ENCODE peak calls at places on chromosomes 13 and 19, in four cellular contexts. Q, U, C and R are unnamed samples.

GRCh38 chr19:31015778-31016177 is 333.5 kb downstream of the TSHZ3 start:
- DNase-seq in Q (no peak), U (no peak), C (no peak), R (no peak)

GRCh38 chr13:113652404-113653263 is 5.4 kb downstream of the ATP4B start:
- DNase-seq in Q (no peak), U (no peak), C (no peak), R (no peak)

GRCh38 chr13:19059016-19059780 is 122.4 kb downstream of the TUBA3C start:
- DNase-seq in Q (no peak), U (no peak), C (no peak), R (no peak)

GRCh38 chr13:29583073-29583785 is 12.3 kb downstream of the SLC7A1 start:
- DNase-seq in Q (no peak), U (no peak), C (peak), R (no peak)

GRCh38 chr13:39597828-39598227 is 5.2 kb downstream of the LHFPL6 start:
- DNase-seq in Q (no peak), U (peak), C (no peak), R (peak)

GRCh38 chr19:1453525-1454371 is 3.8 kb downstream of the APC2 start:
- DNase-seq in Q (peak), U (no peak), C (no peak), R (no peak)

GRCh38 chr19:54430306-54431254 is 15.3 kb downstream of the TTYH1 start:
- DNase-seq in Q (peak), U (peak), C (peak), R (peak)

GRCh38 chr13:100673831-100674362 is 698 bp downstream of the TMTC4 start:
- DNase-seq in Q (peak), U (peak), C (peak), R (no peak)

GRCh38 chr19:4055209-4055552 is 11.5 kb downstream of the ZBTB7A start:
- DNase-seq in Q (no peak), U (no peak), C (no peak), R (no peak)

GRCh38 chr19:49017666-49018351 is 918 bp upstream of the LHB start:
- DNase-seq in Q (peak), U (peak), C (peak), R (no peak)

GRCh38 chr19:38596057-38596981 is 21.4 kb downstream of the MAP4K1 start:
- DNase-seq in Q (peak), U (peak), C (peak), R (no peak)

GRCh38 chr13:74883834-74884233 is 598.1 kb downstream of the TBC1D4 start:
- DNase-seq in Q (peak), U (no peak), C (no peak), R (no peak)

GRCh38 chr13:74174810-74175209 is 40.6 kb upstream of the KLF12 start:
- DNase-seq in Q (no peak), U (no peak), C (no peak), R (no peak)

GRCh38 chr19:55901369-55902079 is 30.6 kb downstream of the NLRP13 start:
- DNase-seq in Q (no peak), U (no peak), C (no peak), R (no peak)

GRCh38 chr13:77509221-77509620 is 26.3 kb upstream of the SCEL start:
- DNase-seq in Q (no peak), U (peak), C (no peak), R (peak)

GRCh38 chr19:7743425-7743841 is 3.9 kb downstream of the CD209 start:
- DNase-seq in Q (no peak), U (no peak), C (no peak), R (no peak)

GRCh38 chr19:9847087-9847671 is 12.1 kb downstream of the PIN1 start:
- DNase-seq in Q (peak), U (peak), C (peak), R (no peak)

GRCh38 chr13:75785130-75785529 is 149.0 kb downstream of the LMO7 start:
- DNase-seq in Q (no peak), U (no peak), C (no peak), R (no peak)

GRCh38 chr19:34178276-34178614 is 5.9 kb downstream of the LSM14A start:
- DNase-seq in Q (no peak), U (no peak), C (no peak), R (no peak)

GRCh38 chr13:110126391-110126961 is 180.5 kb downstream of the COL4A1 start:
- DNase-seq in Q (peak), U (peak), C (no peak), R (no peak)

GRCh38 chr13:51768378-51768921 is 35.5 kb downstream of the DHRS12 start:
- DNase-seq in Q (peak), U (no peak), C (no peak), R (no peak)

GRCh38 chr13:22198656-22199217 is 527.9 kb downstream of the FGF9 start:
- DNase-seq in Q (peak), U (no peak), C (no peak), R (no peak)

GRCh38 chr13:43196171-43196611 is 172.8 kb downstream of the DNAJC15 start:
- DNase-seq in Q (no peak), U (no peak), C (no peak), R (no peak)

GRCh38 chr13:48492123-48493075 is 40.5 kb downstream of the RCBTB2 start:
- DNase-seq in Q (no peak), U (peak), C (no peak), R (peak)

DNA sequence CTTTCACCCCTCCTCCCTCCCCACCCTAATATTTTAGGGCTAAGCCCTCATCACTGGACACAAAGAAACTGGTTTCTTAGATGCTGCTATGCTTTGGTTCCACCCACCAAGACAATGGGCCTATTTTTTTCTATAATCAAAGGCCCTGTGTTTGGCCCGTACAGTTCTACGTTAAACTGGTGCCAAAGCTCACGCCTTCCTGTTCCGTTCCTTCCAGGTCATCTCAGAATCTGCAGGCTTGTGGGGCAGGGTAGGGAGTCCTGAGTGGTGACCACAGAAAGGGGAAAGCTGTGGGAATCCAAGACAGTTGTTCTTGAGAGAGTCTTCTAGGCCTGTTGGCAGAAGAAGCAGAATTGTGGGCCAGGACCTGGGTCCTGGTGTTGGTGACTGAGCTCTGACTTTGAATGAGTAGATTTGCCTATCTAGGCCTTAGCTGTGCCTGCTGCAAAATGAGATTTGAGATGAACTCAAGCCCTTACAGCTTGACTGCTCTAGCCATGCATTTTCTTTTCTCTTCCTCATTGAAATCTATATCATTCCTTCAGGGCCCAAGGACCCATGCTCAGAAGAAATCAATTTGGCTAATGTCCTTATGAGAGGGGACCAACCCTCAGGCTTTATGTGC is 19.1 kb upstream of the CXCL17 start:
- DNase-seq in Q (no peak), U (no peak), C (no peak), R (no peak)
- TF ChIP-seq POLR2AphosphoS5 in Q (no peak), U (no peak), C (no peak), R (no peak)

DNA sequence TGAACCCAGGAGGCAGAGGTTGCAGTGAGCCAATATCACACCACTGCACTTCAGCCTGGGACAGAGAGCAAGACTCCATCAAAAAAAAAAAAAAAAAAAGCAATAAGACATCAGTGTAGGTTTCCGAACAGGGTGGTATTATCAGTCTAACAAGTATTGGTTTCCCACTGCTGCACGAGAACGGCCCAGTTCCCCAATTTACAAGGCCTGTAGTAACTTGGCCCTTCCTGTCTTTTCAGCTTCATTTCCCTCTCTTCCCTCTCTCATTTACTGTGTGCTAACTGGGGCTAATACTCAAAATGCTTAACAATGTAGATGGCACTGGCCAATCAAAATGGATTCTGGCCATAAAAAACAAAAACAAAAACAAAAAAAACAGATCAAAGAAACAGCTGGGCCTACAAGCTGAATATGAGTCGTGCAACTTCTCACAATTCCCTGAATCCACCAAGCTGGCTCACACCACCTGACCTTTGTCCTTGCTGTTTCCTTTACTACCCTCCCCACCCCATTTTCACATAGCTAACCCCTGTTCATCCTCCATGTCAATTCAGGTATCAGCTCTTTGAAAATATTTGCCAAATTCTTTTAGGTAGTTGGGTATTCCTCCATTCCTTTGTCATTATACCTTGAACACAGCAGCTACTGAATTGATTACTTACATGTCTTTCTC is 2.4 kb downstream of the TEX101 start:
- DNase-seq in Q (no peak), U (no peak), C (no peak), R (no peak)
- TF ChIP-seq EZH2 in Q (no peak), U (no peak), C (no peak), R (no peak)

GRCh38 chr13:35979378-35979911 is 151.7 kb downstream of the DCLK1 start:
- DNase-seq in Q (no peak), U (peak), C (no peak), R (no peak)
- TF ChIP-seq POLR2AphosphoS5 in Q (no peak), U (no peak), C (no peak), R (no peak)

GRCh38 chr19:41912899-41913475 is 15.3 kb downstream of the ERFL start:
- DNase-seq in Q (peak), U (no peak), C (no peak), R (no peak)

GRCh38 chr19:41914906-41915247 is 13.4 kb downstream of the ERFL start:
- DNase-seq in Q (peak), U (no peak), C (no peak), R (no peak)

GRCh38 chr19:41911889-41912731 is 16.1 kb downstream of the ERFL start:
- DNase-seq in Q (no peak), U (no peak), C (peak), R (no peak)

GRCh38 chr19:41914191-41914834 is 13.9 kb downstream of the ERFL start:
- DNase-seq in Q (no peak), U (no peak), C (no peak), R (no peak)

GRCh38 chr19:41913476-41914190 is 14.6 kb downstream of the ERFL start:
- DNase-seq in Q (peak), U (no peak), C (no peak), R (no peak)
- TF ChIP-seq EZH2 in Q (peak), U (peak), C (no peak), R (no peak)

GRCh38 chr19:51688665-51689571 is 4.2 kb upstream of the SPACA6 start:
- DNase-seq in Q (peak), U (peak), C (peak), R (no peak)
- TF ChIP-seq POLR2AphosphoS5 in Q (no peak), U (peak), C (no peak), R (peak)

DNA sequence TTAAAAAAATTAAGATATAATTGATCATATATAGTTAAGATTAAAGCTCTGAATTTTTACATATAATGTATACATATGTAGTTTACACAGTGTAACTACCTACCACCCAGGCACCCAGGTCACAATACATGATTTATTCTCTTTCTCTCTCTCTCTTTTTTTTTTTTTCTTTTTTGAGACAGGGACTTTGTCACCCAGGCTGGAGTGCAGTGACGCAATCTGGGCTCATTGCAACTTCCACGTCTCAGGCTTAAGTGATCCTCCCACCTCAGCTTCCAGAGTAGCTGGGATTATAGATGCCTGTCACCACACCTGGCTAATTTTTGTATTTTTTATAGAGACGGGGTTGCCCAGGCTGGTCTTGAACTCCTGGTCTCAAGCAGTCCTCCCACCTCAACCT is 18.8 kb upstream of the CLASRP start:
- DNase-seq in Q (no peak), U (no peak), C (no peak), R (no peak)
- TF ChIP-seq EZH2 in Q (no peak), U (no peak), C (no peak), R (no peak)